ENCODE peak calls at places on chromosome 4, in four cellular contexts. One of them, this sample, is unnamed.
A peak's percentile ranks its signal among the peaks of the same experiment; 100 is the strongest.

GRCh38 chr4:139177049-139177887 is at the start of gene ELF2:
- DNase-seq in GM12864: no peak
- DNase-seq in GM10248: peak; percentile 93
- DNase-seq in CD4-positive, alpha-beta T cell: peak; percentile 70
- DNase-seq in this sample: peak; percentile 96

GRCh38 chr4:80043534-80043933 is 29.5 kb downstream of the ANTXR2 start:
- DNase-seq in CD4-positive, alpha-beta T cell: no peak
- DNase-seq in GM10248: no peak
- DNase-seq in GM12864: no peak
- DNase-seq in this sample: no peak

GRCh38 chr4:140308366-140309123 is 64.9 kb upstream of the SCOC start:
- DNase-seq in GM12864: no peak
- DNase-seq in CD4-positive, alpha-beta T cell: no peak
- DNase-seq in GM10248: no peak
- DNase-seq in this sample: no peak

GRCh38 chr4:23897564-23898109 is 7.8 kb upstream of the PPARGC1A start:
- DNase-seq in GM10248: no peak
- DNase-seq in GM12864: no peak
- DNase-seq in CD4-positive, alpha-beta T cell: no peak
- DNase-seq in this sample: no peak

GRCh38 chr4:185134176-185134869 is 8.7 kb upstream of the SLC25A4 start:
- DNase-seq in GM12864: no peak
- DNase-seq in GM10248: peak; percentile 69
- DNase-seq in CD4-positive, alpha-beta T cell: no peak
- DNase-seq in this sample: peak; percentile 80

GRCh38 chr4:110088670-110089069 is 109.7 kb downstream of the ELOVL6 start:
- DNase-seq in CD4-positive, alpha-beta T cell: no peak
- DNase-seq in GM10248: no peak
- DNase-seq in GM12864: no peak
- DNase-seq in this sample: peak; percentile 5

GRCh38 chr4:26150948-26151347 is 169.9 kb upstream of the RBPJ start:
- DNase-seq in GM10248: no peak
- DNase-seq in GM12864: no peak
- DNase-seq in CD4-positive, alpha-beta T cell: no peak
- DNase-seq in this sample: no peak

GRCh38 chr4:95505149-95505548 is 43.6 kb downstream of the UNC5C start:
- DNase-seq in CD4-positive, alpha-beta T cell: no peak
- DNase-seq in GM10248: no peak
- DNase-seq in GM12864: no peak
- DNase-seq in this sample: no peak

GRCh38 chr4:170227928-170228327 is 138.2 kb upstream of the AADAT start:
- DNase-seq in GM10248: no peak
- DNase-seq in CD4-positive, alpha-beta T cell: no peak
- DNase-seq in GM12864: no peak
- DNase-seq in this sample: no peak

GRCh38 chr4:1777822-1778641 is 15.1 kb upstream of the FGFR3 start:
- DNase-seq in GM10248: no peak
- DNase-seq in CD4-positive, alpha-beta T cell: no peak
- DNase-seq in GM12864: no peak
- DNase-seq in this sample: no peak

GRCh38 chr4:78612398-78613005 is 60.9 kb downstream of the ANXA3 start:
- DNase-seq in GM12864: no peak
- DNase-seq in CD4-positive, alpha-beta T cell: no peak
- DNase-seq in GM10248: no peak
- DNase-seq in this sample: peak; percentile 24

GRCh38 chr4:76504613-76505465 is 69.8 kb downstream of the SHROOM3 start:
- DNase-seq in CD4-positive, alpha-beta T cell: no peak
- DNase-seq in GM10248: peak; percentile 50
- DNase-seq in GM12864: peak; percentile 22
- DNase-seq in this sample: peak; percentile 47

GRCh38 chr4:94410678-94411206 is 41.0 kb upstream of the PDLIM5 start:
- DNase-seq in CD4-positive, alpha-beta T cell: no peak
- DNase-seq in GM12864: no peak
- DNase-seq in GM10248: no peak
- DNase-seq in this sample: no peak

GRCh38 chr4:19026281-19026680 is 1004.7 kb upstream of the LCORL start:
- DNase-seq in GM12864: no peak
- DNase-seq in CD4-positive, alpha-beta T cell: no peak
- DNase-seq in GM10248: no peak
- DNase-seq in this sample: no peak

GRCh38 chr4:16082424-16083216 is 1.2 kb downstream of the PROM1 start:
- DNase-seq in GM12864: no peak
- DNase-seq in GM10248: peak; percentile 34
- DNase-seq in CD4-positive, alpha-beta T cell: no peak
- DNase-seq in this sample: peak; percentile 37

GRCh38 chr4:163672751-163673150 is 178.3 kb downstream of the TMA16 start:
- DNase-seq in GM12864: no peak
- DNase-seq in GM10248: no peak
- DNase-seq in CD4-positive, alpha-beta T cell: no peak
- DNase-seq in this sample: no peak
- TF ChIP-seq CTCF in GM12864: peak; percentile 32
- TF ChIP-seq CTCF in GM10248: no peak
- TF ChIP-seq CTCF in CD4-positive, alpha-beta T cell: no peak
- TF ChIP-seq CTCF in this sample: no peak

GRCh38 chr4:39660757-39661156 is 22.1 kb upstream of the SMIM14 start:
- DNase-seq in GM12864: no peak
- DNase-seq in GM10248: no peak
- DNase-seq in CD4-positive, alpha-beta T cell: no peak
- DNase-seq in this sample: no peak

GRCh38 chr4:39657465-39657864 is 18.8 kb upstream of the SMIM14 start:
- DNase-seq in CD4-positive, alpha-beta T cell: no peak
- DNase-seq in GM10248: peak; percentile 71
- DNase-seq in GM12864: peak; percentile 41
- DNase-seq in this sample: peak; percentile 55

GRCh38 chr4:39660045-39660444 is 21.4 kb upstream of the SMIM14 start:
- DNase-seq in GM12864: no peak
- DNase-seq in GM10248: no peak
- DNase-seq in CD4-positive, alpha-beta T cell: no peak
- DNase-seq in this sample: no peak

GRCh38 chr4:39655866-39656265 is 17.2 kb upstream of the SMIM14 start:
- DNase-seq in CD4-positive, alpha-beta T cell: no peak
- DNase-seq in GM10248: peak; percentile 34
- DNase-seq in GM12864: no peak
- DNase-seq in this sample: no peak

GRCh38 chr4:39658756-39659155 is 20.1 kb upstream of the SMIM14 start:
- DNase-seq in GM12864: no peak
- DNase-seq in GM10248: no peak
- DNase-seq in CD4-positive, alpha-beta T cell: no peak
- DNase-seq in this sample: no peak
- TF ChIP-seq CTCF in GM12864: peak; percentile 30
- TF ChIP-seq CTCF in GM10248: peak; percentile 8
- TF ChIP-seq CTCF in CD4-positive, alpha-beta T cell: peak; percentile 14
- TF ChIP-seq CTCF in this sample: no peak

DNA sequence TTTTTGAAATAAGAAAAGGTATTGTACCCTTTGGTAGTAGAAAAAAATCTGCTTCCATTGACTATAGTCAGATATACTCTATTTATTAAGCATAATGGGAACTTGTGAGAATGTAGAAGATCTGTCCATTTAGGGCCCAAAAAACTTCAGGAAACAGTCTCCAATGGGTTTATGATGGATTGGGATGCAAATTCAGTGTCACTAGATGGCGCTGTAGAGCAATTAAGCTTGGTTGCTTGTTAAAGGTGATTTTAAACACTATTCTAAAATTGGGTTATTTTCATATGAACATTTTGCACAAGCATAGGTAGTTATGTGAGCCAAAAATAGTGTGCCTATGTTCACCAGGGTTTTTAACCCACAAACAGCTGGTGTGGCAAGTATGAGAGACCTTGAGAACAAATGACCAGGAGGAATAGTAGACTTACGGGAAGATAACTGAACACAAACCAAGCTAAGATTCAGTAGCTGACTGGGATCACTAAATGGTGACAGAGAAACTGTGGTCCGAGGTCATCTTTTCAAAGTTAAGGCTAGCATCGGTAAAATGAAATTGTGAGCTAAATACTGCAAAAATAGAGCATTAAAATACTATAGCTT is 80.3 kb upstream of the LSM6 start:
- DNase-seq in CD4-positive, alpha-beta T cell: no peak
- DNase-seq in GM12864: no peak
- DNase-seq in GM10248: no peak
- DNase-seq in this sample: peak; percentile 22
- TF ChIP-seq CTCF in CD4-positive, alpha-beta T cell: peak; percentile 53
- TF ChIP-seq CTCF in GM12864: peak; percentile 70
- TF ChIP-seq CTCF in GM10248: peak; percentile 54
- TF ChIP-seq CTCF in this sample: peak; percentile 45

GRCh38 chr4:182928061-182928460 is 10.9 kb upstream of the DCTD start:
- DNase-seq in GM10248: no peak
- DNase-seq in GM12864: no peak
- DNase-seq in CD4-positive, alpha-beta T cell: no peak
- DNase-seq in this sample: no peak
- TF ChIP-seq CTCF in GM10248: peak; percentile 24
- TF ChIP-seq CTCF in GM12864: peak; percentile 49
- TF ChIP-seq CTCF in CD4-positive, alpha-beta T cell: no peak
- TF ChIP-seq CTCF in this sample: no peak

GRCh38 chr4:98963538-98964433 is 31.7 kb upstream of the METAP1 start:
- DNase-seq in GM12864: no peak
- DNase-seq in CD4-positive, alpha-beta T cell: no peak
- DNase-seq in GM10248: no peak
- DNase-seq in this sample: no peak

GRCh38 chr4:98959411-98959810 is 30.5 kb upstream of the EIF4E start:
- DNase-seq in GM12864: no peak
- DNase-seq in CD4-positive, alpha-beta T cell: no peak
- DNase-seq in GM10248: no peak
- DNase-seq in this sample: no peak

GRCh38 chr4:98961770-98962169 is 32.8 kb upstream of the EIF4E start:
- DNase-seq in GM10248: no peak
- DNase-seq in CD4-positive, alpha-beta T cell: no peak
- DNase-seq in GM12864: no peak
- DNase-seq in this sample: no peak

GRCh38 chr4:98955229-98955628 is 26.3 kb upstream of the EIF4E start:
- DNase-seq in GM10248: no peak
- DNase-seq in CD4-positive, alpha-beta T cell: no peak
- DNase-seq in GM12864: no peak
- DNase-seq in this sample: no peak

DNA sequence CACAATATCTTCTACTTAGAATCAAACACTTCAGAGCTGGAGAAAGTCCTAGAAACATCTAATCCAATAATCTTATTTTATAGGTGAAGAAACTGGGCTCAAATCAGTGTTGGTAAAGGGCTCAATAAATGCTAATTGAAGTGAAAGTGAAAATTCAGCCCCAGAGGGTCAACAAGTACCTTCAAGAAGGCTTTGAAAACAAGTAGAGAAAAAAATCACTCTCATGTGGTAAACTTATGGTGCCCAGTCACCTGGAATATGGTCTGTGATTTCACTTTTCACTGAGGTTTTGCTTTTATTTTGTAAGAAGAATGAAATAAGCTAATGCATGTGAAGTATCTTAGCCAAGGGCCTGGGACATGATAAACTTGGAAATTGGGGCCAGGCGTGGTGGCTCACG is 29.1 kb upstream of the EIF4E start:
- DNase-seq in CD4-positive, alpha-beta T cell: no peak
- DNase-seq in GM10248: no peak
- DNase-seq in GM12864: no peak
- DNase-seq in this sample: no peak
- TF ChIP-seq CTCF in CD4-positive, alpha-beta T cell: no peak
- TF ChIP-seq CTCF in GM10248: no peak
- TF ChIP-seq CTCF in GM12864: no peak
- TF ChIP-seq CTCF in this sample: no peak

DNA sequence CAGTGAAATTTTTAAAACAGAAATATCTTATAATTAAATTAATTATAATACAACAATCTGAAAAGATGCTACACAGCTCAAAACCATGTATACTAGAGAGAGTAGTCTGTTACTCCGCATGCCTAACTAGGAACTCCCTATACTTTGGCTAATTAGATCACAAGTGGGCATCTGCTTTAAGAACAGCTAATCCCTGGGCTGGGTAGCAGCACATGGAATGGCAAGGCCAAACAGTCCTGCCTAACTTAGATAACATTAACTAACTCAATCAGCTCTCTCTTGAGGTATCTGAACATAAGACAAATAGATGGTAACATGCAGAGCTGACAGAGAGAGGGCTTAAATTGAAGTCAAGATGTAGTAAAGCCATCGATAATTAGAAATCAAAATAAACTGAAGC is 9.9 kb downstream of the CHIC2 start:
- DNase-seq in GM10248: no peak
- DNase-seq in GM12864: no peak
- DNase-seq in CD4-positive, alpha-beta T cell: no peak
- DNase-seq in this sample: no peak
- TF ChIP-seq CTCF in GM10248: no peak
- TF ChIP-seq CTCF in GM12864: no peak
- TF ChIP-seq CTCF in CD4-positive, alpha-beta T cell: no peak
- TF ChIP-seq CTCF in this sample: no peak

This sample was measured in GM20000.